ENCODE peak calls at places on chromosomes 4 and X, in six cellular contexts. P is non-pigmented ciliary epithelial cell, T is HFFc6, B is hippocampal formation, R is EL, W is foreskin fibroblast. J is an unnamed sample.

GRCh38 chr4:164359881-164360280 is 394.1 kb upstream of the SMIM31 start:
- DNase-seq in P (no peak), T (no peak), B (no peak), R (no peak), W (no peak), J (no peak)

GRCh38 chr4:2931765-2932560 is 31.2 kb downstream of the NOP14 start:
- DNase-seq in P (no peak), T (no peak), B (peak), R (no peak), W (no peak), J (no peak)

GRCh38 chr4:125750827-125751466 is 436.2 kb downstream of the FAT4 start:
- DNase-seq in P (no peak), T (peak), B (peak), R (peak), W (peak), J (peak)

GRCh38 chrX:103734125-103734760 is 23.5 kb downstream of the TMEM31 start:
- DNase-seq in P (no peak), T (no peak), B (no peak), R (no peak), W (peak), J (no peak)

GRCh38 chrX:109448539-109448938 is 33.3 kb downstream of the GUCY2F start:
- DNase-seq in P (no peak), T (no peak), B (peak), R (no peak), W (peak), J (no peak)

GRCh38 chr4:107809236-107809635 is 15.5 kb upstream of the SGMS2 start:
- DNase-seq in P (no peak), T (no peak), B (no peak), R (no peak), W (no peak), J (no peak)

GRCh38 chr4:136036744-136037143 is 1495.5 kb downstream of the PCDH18 start:
- DNase-seq in P (peak), T (no peak), B (no peak), R (peak), W (peak), J (peak)

GRCh38 chrX:23952984-23953907 is 45.4 kb downstream of the CXorf58 start:
- DNase-seq in P (no peak), T (no peak), B (no peak), R (no peak), W (no peak), J (no peak)

GRCh38 chr4:128649575-128650205 is 159.8 kb upstream of the JADE1 start:
- DNase-seq in P (peak), T (peak), B (no peak), R (peak), W (peak), J (no peak)

GRCh38 chrX:53631156-53631555 is 55.4 kb downstream of the HUWE1 start:
- DNase-seq in P (peak), T (peak), B (no peak), R (peak), W (no peak), J (no peak)

GRCh38 chr4:113840850-113841249 is 79.3 kb upstream of the CAMK2D start:
- DNase-seq in P (no peak), T (peak), B (no peak), R (peak), W (peak), J (no peak)

GRCh38 chrX:73683236-73683859 is 120.4 kb downstream of the CHIC1 start:
- DNase-seq in P (no peak), T (peak), B (no peak), R (peak), W (peak), J (peak)

GRCh38 chr4:133156096-133156495 is 7.0 kb downstream of the PCDH10 start:
- DNase-seq in P (no peak), T (no peak), B (peak), R (no peak), W (no peak), J (peak)

GRCh38 chr4:40675166-40675565 is 45.5 kb upstream of the RBM47 start:
- DNase-seq in P (no peak), T (no peak), B (no peak), R (no peak), W (no peak), J (no peak)

GRCh38 chr4:147480891-147481576 is at the start of gene EDNRA:
- DNase-seq in P (no peak), T (peak), B (no peak), R (peak), W (peak), J (no peak)

GRCh38 chrX:12007881-12008280 is 130.4 kb upstream of the FRMPD4 start:
- DNase-seq in P (peak), T (peak), B (no peak), R (peak), W (peak), J (peak)

GRCh38 chrX:9942086-9942485 is 25.1 kb upstream of the CLDN34 start:
- DNase-seq in P (no peak), T (no peak), B (no peak), R (no peak), W (no peak), J (no peak)

GRCh38 chrX:16618422-16618821 is 31.5 kb upstream of the S100G start:
- DNase-seq in P (no peak), T (no peak), B (no peak), R (no peak), W (no peak), J (no peak)

GRCh38 chr4:23456864-23457263 is 433.0 kb downstream of the PPARGC1A start:
- DNase-seq in P (no peak), T (no peak), B (no peak), R (no peak), W (no peak), J (no peak)

GRCh38 chr4:45350438-45350837 is 624.1 kb upstream of the GNPDA2 start:
- DNase-seq in P (peak), T (no peak), B (peak), R (no peak), W (no peak), J (peak)

GRCh38 chrX:10071451-10072163 is 85.2 kb upstream of the CLCN4 start:
- DNase-seq in P (no peak), T (no peak), B (no peak), R (no peak), W (peak), J (no peak)